ENCODE peak calls at places on chromosome 6, in four cellular contexts. F is NCI-H526 treated with DMSO at 0.1 percent for 48 hours, S is tibial artery, D is nucleus accumbens. H is an unnamed sample.

GRCh38 chr6:75524322-75524972 is 30.8 kb upstream of the FILIP1 start:
- DNase-seq in F (peak; percentile 10), S (no peak), D (no peak), H (peak; percentile 88)

GRCh38 chr6:138821519-138821918 is 25.6 kb downstream of the ECT2L start:
- DNase-seq in S (no peak), D (no peak), F (no peak), H (no peak)

GRCh38 chr6:90610671-90611542 is 24.0 kb upstream of the MAP3K7 start:
- DNase-seq in D (no peak), S (peak; percentile 23), F (peak; percentile 19), H (no peak)

GRCh38 chr6:46746691-46747090 is at the start of gene ANKRD66:
- DNase-seq in S (no peak), D (no peak), F (no peak), H (no peak)

GRCh38 chr6:100803264-100803663 is 77.9 kb downstream of the ASCC3 start:
- DNase-seq in S (no peak), D (no peak), F (no peak), H (peak; percentile 59)

GRCh38 chr6:17503051-17503450 is 97.1 kb upstream of the FAM8A1 start:
- DNase-seq in D (no peak), F (no peak), S (no peak), H (no peak)

GRCh38 chr6:67248077-67248476 is 1387.0 kb upstream of the ADGRB3 start:
- DNase-seq in S (no peak), D (no peak), F (no peak), H (no peak)

GRCh38 chr6:50843842-50844241 is 25.2 kb downstream of the TFAP2B start:
- DNase-seq in F (no peak), D (no peak), S (no peak), H (peak; percentile 28)

GRCh38 chr6:7615611-7616383 is 25.8 kb downstream of the SNRNP48 start:
- DNase-seq in D (no peak), F (peak; percentile 37), S (no peak), H (peak; percentile 87)

GRCh38 chr6:41562633-41562975 is 16.4 kb downstream of the FOXP4 start:
- DNase-seq in F (peak; percentile 96), D (no peak), S (no peak), H (no peak)

GRCh38 chr6:96925290-96925687 is 761 bp downstream of the KLHL32 start:
- DNase-seq in F (no peak), D (no peak), S (no peak), H (no peak)

GRCh38 chr6:31663961-31664789 is 622 bp downstream of the GPANK1 start:
- DNase-seq in D (no peak), F (no peak), S (peak; percentile 70), H (peak; percentile 73)

GRCh38 chr6:44543664-44544063 is 156.2 kb downstream of the CDC5L start:
- DNase-seq in F (no peak), D (no peak), S (no peak), H (no peak)

GRCh38 chr6:128491041-128491642 is 29.3 kb downstream of the PTPRK start:
- DNase-seq in D (no peak), F (no peak), S (no peak), H (peak; percentile 83)

GRCh38 chr6:159727717-159728440 is 573 bp downstream of the WTAP start:
- DNase-seq in F (peak; percentile 39), D (no peak), S (no peak), H (peak; percentile 5)

GRCh38 chr6:158518196-158519127 is 41.4 kb upstream of the TMEM181 start:
- DNase-seq in S (no peak), D (peak; percentile 20), F (peak; percentile 82), H (peak; percentile 71)

GRCh38 chr6:81897793-81898192 is 145.3 kb upstream of the TENT5A start:
- DNase-seq in F (no peak), D (no peak), S (no peak), H (no peak)